ENCODE peak calls at places on chromosomes 3 and 15, in ten cellular contexts. One of them, this sample, is unnamed.

GRCh38 chr15:71291723-71292122 is 176.5 kb downstream of the THSD4 start:
- DNase-seq in CD8-positive, alpha-beta T cell: peak; percentile 13
- DNase-seq in ovary: no peak
- DNase-seq in A549: no peak
- DNase-seq in colonic mucosa: no peak
- DNase-seq in A673: no peak
- DNase-seq in neural progenitor cell: no peak
- DNase-seq in breast epithelium: no peak
- DNase-seq in GM06990: no peak
- DNase-seq in fibroblast of lung: no peak
- DNase-seq in this sample: peak; percentile 83

GRCh38 chr15:82737975-82738374 is 28.3 kb upstream of the AP3B2 start:
- DNase-seq in CD8-positive, alpha-beta T cell: no peak
- DNase-seq in ovary: no peak
- DNase-seq in A549: no peak
- DNase-seq in colonic mucosa: no peak
- DNase-seq in A673: peak; percentile 15
- DNase-seq in neural progenitor cell: no peak
- DNase-seq in breast epithelium: no peak
- DNase-seq in GM06990: no peak
- DNase-seq in fibroblast of lung: no peak
- DNase-seq in this sample: no peak

GRCh38 chr3:13208706-13209295 is 135.6 kb upstream of the IQSEC1 start:
- DNase-seq in CD8-positive, alpha-beta T cell: no peak
- DNase-seq in ovary: no peak
- DNase-seq in A549: no peak
- DNase-seq in colonic mucosa: no peak
- DNase-seq in A673: no peak
- DNase-seq in neural progenitor cell: no peak
- DNase-seq in breast epithelium: no peak
- DNase-seq in GM06990: no peak
- DNase-seq in fibroblast of lung: no peak
- DNase-seq in this sample: no peak

GRCh38 chr3:156455839-156456238 is 99.1 kb downstream of the SSR3 start:
- DNase-seq in CD8-positive, alpha-beta T cell: no peak
- DNase-seq in ovary: no peak
- DNase-seq in A549: no peak
- DNase-seq in colonic mucosa: no peak
- DNase-seq in A673: no peak
- DNase-seq in neural progenitor cell: peak; percentile 53
- DNase-seq in breast epithelium: no peak
- DNase-seq in GM06990: no peak
- DNase-seq in fibroblast of lung: no peak
- DNase-seq in this sample: peak; percentile 14

GRCh38 chr15:20340331-20340811 is 201.2 kb downstream of the GOLGA6L6 start:
- DNase-seq in CD8-positive, alpha-beta T cell: peak; percentile 33
- DNase-seq in ovary: peak; percentile 59
- DNase-seq in A549: no peak
- DNase-seq in colonic mucosa: no peak
- DNase-seq in A673: no peak
- DNase-seq in neural progenitor cell: no peak
- DNase-seq in breast epithelium: peak; percentile 51
- DNase-seq in GM06990: peak; percentile 30
- DNase-seq in fibroblast of lung: no peak
- DNase-seq in this sample: no peak

GRCh38 chr3:46959169-46959515 is 17.4 kb downstream of the CCDC12 start:
- DNase-seq in CD8-positive, alpha-beta T cell: peak; percentile 32
- DNase-seq in ovary: no peak
- DNase-seq in A549: no peak
- DNase-seq in colonic mucosa: no peak
- DNase-seq in A673: no peak
- DNase-seq in neural progenitor cell: no peak
- DNase-seq in breast epithelium: no peak
- DNase-seq in GM06990: no peak
- DNase-seq in fibroblast of lung: no peak
- DNase-seq in this sample: peak; percentile 62

GRCh38 chr15:74789171-74789627 is 7.3 kb downstream of the CSK start:
- DNase-seq in CD8-positive, alpha-beta T cell: peak; percentile 46
- DNase-seq in ovary: no peak
- DNase-seq in A549: no peak
- DNase-seq in colonic mucosa: peak; percentile 92
- DNase-seq in A673: no peak
- DNase-seq in neural progenitor cell: no peak
- DNase-seq in breast epithelium: no peak
- DNase-seq in GM06990: no peak
- DNase-seq in fibroblast of lung: no peak
- DNase-seq in this sample: no peak

GRCh38 chr3:120147072-120147871 is 53.0 kb upstream of the GSK3B start:
- DNase-seq in CD8-positive, alpha-beta T cell: peak; percentile 51
- DNase-seq in ovary: no peak
- DNase-seq in A549: no peak
- DNase-seq in colonic mucosa: peak; percentile 83
- DNase-seq in A673: peak; percentile 18
- DNase-seq in neural progenitor cell: peak; percentile 19
- DNase-seq in breast epithelium: peak; percentile 38
- DNase-seq in GM06990: no peak
- DNase-seq in fibroblast of lung: no peak
- DNase-seq in this sample: peak; percentile 92

GRCh38 chr3:132205609-132206008 is 111.6 kb upstream of the ACP3 start:
- DNase-seq in CD8-positive, alpha-beta T cell: no peak
- DNase-seq in ovary: no peak
- DNase-seq in A549: no peak
- DNase-seq in colonic mucosa: no peak
- DNase-seq in A673: no peak
- DNase-seq in neural progenitor cell: no peak
- DNase-seq in breast epithelium: no peak
- DNase-seq in GM06990: no peak
- DNase-seq in fibroblast of lung: no peak
- DNase-seq in this sample: no peak

GRCh38 chr3:55158345-55158744 is 230.5 kb upstream of the LRTM1 start:
- DNase-seq in CD8-positive, alpha-beta T cell: no peak
- DNase-seq in ovary: no peak
- DNase-seq in A549: no peak
- DNase-seq in colonic mucosa: no peak
- DNase-seq in A673: no peak
- DNase-seq in neural progenitor cell: no peak
- DNase-seq in breast epithelium: no peak
- DNase-seq in GM06990: no peak
- DNase-seq in fibroblast of lung: no peak
- DNase-seq in this sample: no peak

GRCh38 chr3:39284457-39284881 is 4.6 kb upstream of the CX3CR1 start:
- DNase-seq in CD8-positive, alpha-beta T cell: no peak
- DNase-seq in ovary: no peak
- DNase-seq in A549: no peak
- DNase-seq in colonic mucosa: no peak
- DNase-seq in A673: no peak
- DNase-seq in neural progenitor cell: no peak
- DNase-seq in breast epithelium: no peak
- DNase-seq in GM06990: no peak
- DNase-seq in fibroblast of lung: peak; percentile 50
- DNase-seq in this sample: no peak

GRCh38 chr15:39919396-39919739 is 698 bp downstream of the GPR176 start:
- DNase-seq in CD8-positive, alpha-beta T cell: no peak
- DNase-seq in ovary: no peak
- DNase-seq in A549: no peak
- DNase-seq in colonic mucosa: peak; percentile 20
- DNase-seq in A673: no peak
- DNase-seq in neural progenitor cell: peak; percentile 54
- DNase-seq in breast epithelium: no peak
- DNase-seq in GM06990: no peak
- DNase-seq in fibroblast of lung: no peak
- DNase-seq in this sample: no peak
- H3K4me3 ChIP-seq in CD8-positive, alpha-beta T cell: peak overlapping the region; percentile 69
- H3K4me3 ChIP-seq in ovary: peak overlapping the region; percentile 45
- H3K4me3 ChIP-seq in A549: peak overlapping the region; percentile 50
- H3K4me3 ChIP-seq in colonic mucosa: peak overlapping the region; percentile 69
- H3K4me3 ChIP-seq in A673: peak overlapping the region; percentile 58
- H3K4me3 ChIP-seq in neural progenitor cell: peak overlapping the region; percentile 92
- H3K4me3 ChIP-seq in breast epithelium: peak overlapping the region; percentile 78
- H3K4me3 ChIP-seq in GM06990: no peak overlapping the region
- H3K4me3 ChIP-seq in fibroblast of lung: peak overlapping the region; percentile 80
- H3K4me3 ChIP-seq in this sample: no peak overlapping the region

GRCh38 chr3:43796041-43796596 is 105.4 kb downstream of the ABHD5 start:
- DNase-seq in CD8-positive, alpha-beta T cell: no peak
- DNase-seq in ovary: no peak
- DNase-seq in A549: no peak
- DNase-seq in colonic mucosa: no peak
- DNase-seq in A673: no peak
- DNase-seq in neural progenitor cell: no peak
- DNase-seq in breast epithelium: no peak
- DNase-seq in GM06990: no peak
- DNase-seq in fibroblast of lung: no peak
- DNase-seq in this sample: no peak
- H3K4me3 ChIP-seq in CD8-positive, alpha-beta T cell: no peak overlapping the region
- H3K4me3 ChIP-seq in ovary: no peak overlapping the region
- H3K4me3 ChIP-seq in A549: no peak overlapping the region
- H3K4me3 ChIP-seq in colonic mucosa: no peak overlapping the region
- H3K4me3 ChIP-seq in A673: no peak overlapping the region
- H3K4me3 ChIP-seq in neural progenitor cell: no peak overlapping the region
- H3K4me3 ChIP-seq in breast epithelium: no peak overlapping the region
- H3K4me3 ChIP-seq in GM06990: no peak overlapping the region
- H3K4me3 ChIP-seq in fibroblast of lung: no peak overlapping the region
- H3K4me3 ChIP-seq in this sample: no peak overlapping the region

GRCh38 chr15:25060996-25061620 is 106.3 kb downstream of the SNRPN start:
- DNase-seq in CD8-positive, alpha-beta T cell: no peak
- DNase-seq in ovary: no peak
- DNase-seq in A549: no peak
- DNase-seq in colonic mucosa: no peak
- DNase-seq in A673: no peak
- DNase-seq in neural progenitor cell: no peak
- DNase-seq in breast epithelium: no peak
- DNase-seq in GM06990: no peak
- DNase-seq in fibroblast of lung: no peak
- DNase-seq in this sample: no peak
- H3K4me3 ChIP-seq in CD8-positive, alpha-beta T cell: peak overlapping the region; percentile 18
- H3K4me3 ChIP-seq in ovary: no peak overlapping the region
- H3K4me3 ChIP-seq in A549: no peak overlapping the region
- H3K4me3 ChIP-seq in colonic mucosa: no peak overlapping the region
- H3K4me3 ChIP-seq in A673: no peak overlapping the region
- H3K4me3 ChIP-seq in neural progenitor cell: no peak overlapping the region
- H3K4me3 ChIP-seq in breast epithelium: no peak overlapping the region
- H3K4me3 ChIP-seq in GM06990: no peak overlapping the region
- H3K4me3 ChIP-seq in fibroblast of lung: no peak overlapping the region
- H3K4me3 ChIP-seq in this sample: no peak overlapping the region

GRCh38 chr15:78264304-78265136 is at the start of gene DNAJA4:
- DNase-seq in CD8-positive, alpha-beta T cell: peak; percentile 63
- DNase-seq in ovary: peak; percentile 49
- DNase-seq in A549: no peak
- DNase-seq in colonic mucosa: peak; percentile 63
- DNase-seq in A673: peak; percentile 63
- DNase-seq in neural progenitor cell: peak; percentile 17
- DNase-seq in breast epithelium: peak; percentile 32
- DNase-seq in GM06990: peak; percentile 57
- DNase-seq in fibroblast of lung: peak; percentile 43
- DNase-seq in this sample: no peak

GRCh38 chr15:78266806-78267205 is 2.4 kb downstream of the DNAJA4 start:
- DNase-seq in CD8-positive, alpha-beta T cell: no peak
- DNase-seq in ovary: no peak
- DNase-seq in A549: no peak
- DNase-seq in colonic mucosa: no peak
- DNase-seq in A673: no peak
- DNase-seq in neural progenitor cell: no peak
- DNase-seq in breast epithelium: no peak
- DNase-seq in GM06990: no peak
- DNase-seq in fibroblast of lung: no peak
- DNase-seq in this sample: no peak

GRCh38 chr15:78265752-78266224 is 1.4 kb downstream of the DNAJA4 start:
- DNase-seq in CD8-positive, alpha-beta T cell: no peak
- DNase-seq in ovary: no peak
- DNase-seq in A549: no peak
- DNase-seq in colonic mucosa: no peak
- DNase-seq in A673: no peak
- DNase-seq in neural progenitor cell: no peak
- DNase-seq in breast epithelium: no peak
- DNase-seq in GM06990: no peak
- DNase-seq in fibroblast of lung: peak; percentile 53
- DNase-seq in this sample: no peak

GRCh38 chr15:78265137-78265460 is 737 bp downstream of the DNAJA4 start:
- DNase-seq in CD8-positive, alpha-beta T cell: no peak
- DNase-seq in ovary: no peak
- DNase-seq in A549: no peak
- DNase-seq in colonic mucosa: no peak
- DNase-seq in A673: no peak
- DNase-seq in neural progenitor cell: no peak
- DNase-seq in breast epithelium: no peak
- DNase-seq in GM06990: no peak
- DNase-seq in fibroblast of lung: no peak
- DNase-seq in this sample: no peak

GRCh38 chr15:78266229-78266628 is 1.9 kb downstream of the DNAJA4 start:
- DNase-seq in CD8-positive, alpha-beta T cell: no peak
- DNase-seq in ovary: no peak
- DNase-seq in A549: no peak
- DNase-seq in colonic mucosa: no peak
- DNase-seq in A673: no peak
- DNase-seq in neural progenitor cell: no peak
- DNase-seq in breast epithelium: no peak
- DNase-seq in GM06990: no peak
- DNase-seq in fibroblast of lung: no peak
- DNase-seq in this sample: no peak
- H3K4me3 ChIP-seq in CD8-positive, alpha-beta T cell: no peak overlapping the region
- H3K4me3 ChIP-seq in ovary: no peak overlapping the region
- H3K4me3 ChIP-seq in A549: no peak overlapping the region
- H3K4me3 ChIP-seq in colonic mucosa: no peak overlapping the region
- H3K4me3 ChIP-seq in A673: no peak overlapping the region
- H3K4me3 ChIP-seq in neural progenitor cell: no peak overlapping the region
- H3K4me3 ChIP-seq in breast epithelium: no peak overlapping the region
- H3K4me3 ChIP-seq in GM06990: no peak overlapping the region
- H3K4me3 ChIP-seq in fibroblast of lung: no peak overlapping the region
- H3K4me3 ChIP-seq in this sample: no peak overlapping the region

This sample was measured in Jurkat, Clone E6-1.